ENCODE peak calls at places on chromosomes 2 and 18, in five cellular contexts. One of them, this sample, is unnamed.

GRCh38 chr18:9992300-9992987 is 78.6 kb downstream of the VAPA start:
- DNase-seq in lung microvascular endothelial cell: no peak
- DNase-seq in nucleus accumbens: no peak
- DNase-seq in brain microvascular endothelial cell: no peak
- DNase-seq in AG09319: no peak
- DNase-seq in this sample: no peak

GRCh38 chr2:55025082-55025481 is 25.2 kb downstream of the RTN4 start:
- DNase-seq in lung microvascular endothelial cell: no peak
- DNase-seq in nucleus accumbens: no peak
- DNase-seq in brain microvascular endothelial cell: no peak
- DNase-seq in AG09319: no peak
- DNase-seq in this sample: no peak

GRCh38 chr2:189111063-189111715 is 68.4 kb downstream of the COL5A2 start:
- DNase-seq in lung microvascular endothelial cell: no peak
- DNase-seq in nucleus accumbens: no peak
- DNase-seq in brain microvascular endothelial cell: no peak
- DNase-seq in AG09319: no peak
- DNase-seq in this sample: no peak

GRCh38 chr2:129055829-129056228 is 737.2 kb upstream of the HS6ST1 start:
- DNase-seq in lung microvascular endothelial cell: no peak
- DNase-seq in nucleus accumbens: no peak
- DNase-seq in brain microvascular endothelial cell: no peak
- DNase-seq in AG09319: no peak
- DNase-seq in this sample: no peak

GRCh38 chr2:209426432-209426831 is 2.6 kb downstream of the MAP2 start:
- DNase-seq in lung microvascular endothelial cell: no peak
- DNase-seq in nucleus accumbens: no peak
- DNase-seq in brain microvascular endothelial cell: no peak
- DNase-seq in AG09319: no peak
- DNase-seq in this sample: peak

GRCh38 chr18:48228841-48229240 is 180.3 kb downstream of the ZBTB7C start:
- DNase-seq in lung microvascular endothelial cell: no peak
- DNase-seq in nucleus accumbens: no peak
- DNase-seq in brain microvascular endothelial cell: no peak
- DNase-seq in AG09319: no peak
- DNase-seq in this sample: no peak

GRCh38 chr2:182187130-182187529 is 201.5 kb downstream of the PPP1R1C start:
- DNase-seq in lung microvascular endothelial cell: no peak
- DNase-seq in nucleus accumbens: no peak
- DNase-seq in brain microvascular endothelial cell: no peak
- DNase-seq in AG09319: no peak
- DNase-seq in this sample: no peak

GRCh38 chr2:205364261-205364660 is 318.0 kb upstream of the NRP2 start:
- DNase-seq in lung microvascular endothelial cell: no peak
- DNase-seq in nucleus accumbens: no peak
- DNase-seq in brain microvascular endothelial cell: no peak
- DNase-seq in AG09319: no peak
- DNase-seq in this sample: no peak

GRCh38 chr2:228447266-228447915 is 265.9 kb upstream of the SPHKAP start:
- DNase-seq in lung microvascular endothelial cell: no peak
- DNase-seq in nucleus accumbens: no peak
- DNase-seq in brain microvascular endothelial cell: no peak
- DNase-seq in AG09319: no peak
- DNase-seq in this sample: peak

GRCh38 chr2:234257859-234258561 is 207.5 kb downstream of the SPP2 start:
- DNase-seq in lung microvascular endothelial cell: peak
- DNase-seq in nucleus accumbens: no peak
- DNase-seq in brain microvascular endothelial cell: peak
- DNase-seq in AG09319: peak
- DNase-seq in this sample: peak

GRCh38 chr2:168336786-168337388 is 89.5 kb upstream of the STK39 start:
- DNase-seq in lung microvascular endothelial cell: peak
- DNase-seq in nucleus accumbens: no peak
- DNase-seq in brain microvascular endothelial cell: no peak
- DNase-seq in AG09319: no peak
- DNase-seq in this sample: no peak

GRCh38 chr18:46542545-46542944 is 114.5 kb downstream of the LOXHD1 start:
- DNase-seq in lung microvascular endothelial cell: peak
- DNase-seq in nucleus accumbens: no peak
- DNase-seq in brain microvascular endothelial cell: no peak
- DNase-seq in AG09319: no peak
- DNase-seq in this sample: no peak

GRCh38 chr18:8801263-8801901 is 96.0 kb downstream of the MTCL1 start:
- DNase-seq in lung microvascular endothelial cell: peak
- DNase-seq in nucleus accumbens: no peak
- DNase-seq in brain microvascular endothelial cell: peak
- DNase-seq in AG09319: peak
- DNase-seq in this sample: no peak

GRCh38 chr2:75340560-75340959 is 141.2 kb upstream of the TACR1 start:
- DNase-seq in lung microvascular endothelial cell: no peak
- DNase-seq in nucleus accumbens: no peak
- DNase-seq in brain microvascular endothelial cell: no peak
- DNase-seq in AG09319: peak
- DNase-seq in this sample: no peak

GRCh38 chr2:26630235-26630634 is 10.9 kb downstream of the CIB4 start:
- DNase-seq in lung microvascular endothelial cell: no peak
- DNase-seq in nucleus accumbens: no peak
- DNase-seq in brain microvascular endothelial cell: no peak
- DNase-seq in AG09319: no peak
- DNase-seq in this sample: no peak

GRCh38 chr2:143171817-143172216 is 42.6 kb downstream of the ARHGAP15 start:
- DNase-seq in lung microvascular endothelial cell: no peak
- DNase-seq in nucleus accumbens: no peak
- DNase-seq in brain microvascular endothelial cell: no peak
- DNase-seq in AG09319: no peak
- DNase-seq in this sample: no peak

GRCh38 chr2:72340665-72341064 is 193.0 kb upstream of the CYP26B1 start:
- DNase-seq in lung microvascular endothelial cell: no peak
- DNase-seq in nucleus accumbens: no peak
- DNase-seq in brain microvascular endothelial cell: no peak
- DNase-seq in AG09319: peak
- DNase-seq in this sample: peak